ENCODE peak calls at places on chromosome 22, in four cellular contexts. F is NT2/D1, H is prostate gland, G is psoas muscle. D is an unnamed sample. For H3K4me1, the result is how much of the 10 kb centered on the place peaks cover.

GRCh38 chr22:40534379-40535188 is 101.9 kb downstream of the MRTFA start:
- DNase-seq in F (no peak), H (no peak), G (no peak), D (peak)

GRCh38 chr22:23233746-23234408 is 53.6 kb downstream of the BCR start:
- DNase-seq in G (peak), F (no peak), H (no peak), D (no peak)

GRCh38 chr22:31350410-31350863 is 4.3 kb upstream of the PATZ1 start:
- DNase-seq in F (no peak), G (no peak), H (no peak), D (peak)

GRCh38 chr22:22820076-22820475 is 67.5 kb upstream of the IGLL5 start:
- DNase-seq in H (no peak), G (no peak), F (no peak), D (no peak)

GRCh38 chr22:41256254-41256897 is 15.6 kb upstream of the CHADL start:
- DNase-seq in H (no peak), G (no peak), F (no peak), D (no peak)

GRCh38 chr22:25027959-25028840 is 75.7 kb downstream of the KIAA1671 start:
- DNase-seq in G (peak), H (no peak), F (no peak), D (peak)

GRCh38 chr22:33873186-33873585 is 47.1 kb downstream of the LARGE1 start:
- DNase-seq in G (peak), H (no peak), F (no peak), D (no peak)

GRCh38 chr22:41181349-41182241 is 23.5 kb upstream of the L3MBTL2 start:
- DNase-seq in G (peak), H (no peak), F (no peak), D (no peak)

GRCh38 chr22:24518228-24518627 is 23.1 kb downstream of the UPB1 start:
- DNase-seq in H (no peak), G (no peak), F (no peak), D (no peak)

GRCh38 chr22:49966716-49967332 is 6.3 kb downstream of the PIM3 start:
- DNase-seq in F (no peak), G (peak), H (no peak), D (peak)

GRCh38 chr22:27196483-27196882 is 539.1 kb downstream of the MIAT start:
- DNase-seq in H (no peak), G (no peak), F (no peak), D (no peak)

GRCh38 chr22:30718491-30718890 is 23.8 kb downstream of the OSBP2 start:
- DNase-seq in F (no peak), G (no peak), H (no peak), D (no peak)

GRCh38 chr22:27534720-27535125 is 266.8 kb downstream of the MN1 start:
- DNase-seq in H (no peak), G (no peak), F (no peak), D (peak)

GRCh38 chr22:30870451-30871345 is 97.9 kb downstream of the MORC2 start:
- DNase-seq in H (no peak), F (no peak), G (peak), D (no peak)

GRCh38 chr22:31490496-31490925 is 869 bp upstream of the EIF4ENIF1 start:
- DNase-seq in F (no peak), H (peak), G (peak), D (peak)

GRCh38 chr22:49271831-49272230 is 555.8 kb downstream of the BRD1 start:
- DNase-seq in G (no peak), F (no peak), H (no peak), D (no peak)

GRCh38 chr22:35325209-35325608 is 25.5 kb downstream of the TOM1 start:
- DNase-seq in H (no peak), F (no peak), G (no peak), D (no peak)

GRCh38 chr22:42365337-42365865 is 66.8 kb downstream of the NFAM1 start:
- DNase-seq in G (no peak), F (peak), H (no peak), D (peak)

GRCh38 chr22:44188316-44188715 is 7.6 kb downstream of the PARVG start:
- DNase-seq in H (no peak), F (no peak), G (no peak), D (no peak)

GRCh38 chr22:27409299-27409698 is 392.3 kb downstream of the MN1 start:
- DNase-seq in G (no peak), H (no peak), F (no peak), D (no peak)

GRCh38 chr22:43118953-43119458 is 8.5 kb downstream of the BIK start:
- DNase-seq in H (no peak), G (no peak), F (no peak), D (peak)

GRCh38 chr22:19721486-19722172 is 1.7 kb upstream of the GP1BB start:
- DNase-seq in G (no peak), F (no peak), H (no peak), D (no peak)

GRCh38 chr22:19722175-19722914 is 994 bp upstream of the GP1BB start:
- DNase-seq in F (no peak), H (no peak), G (no peak), D (no peak)

GRCh38 chr22:19723990-19724827 is 870 bp downstream of the GP1BB start:
- DNase-seq in H (no peak), F (peak), G (no peak), D (peak)

GRCh38 chr22:19723165-19723989 is at the start of gene GP1BB:
- DNase-seq in F (no peak), G (no peak), H (no peak), D (peak)

DNA sequence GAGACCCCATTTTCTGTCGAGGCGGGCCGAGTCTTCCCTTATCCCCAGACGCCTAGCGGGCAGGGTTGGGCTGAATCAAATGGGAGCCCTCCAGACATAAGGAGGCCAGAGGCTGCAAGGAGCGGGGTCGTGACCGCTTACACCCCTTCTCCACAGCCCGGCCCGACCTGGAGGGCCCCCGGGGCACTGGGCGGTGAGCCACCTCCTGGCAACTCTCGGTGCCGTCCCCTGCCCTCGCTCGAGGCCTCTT is 499 bp upstream of the GP1BB start:
- DNase-seq in G (no peak), F (no peak), H (no peak), D (no peak)
- H3K4me3 ChIP-seq in G (no peak), F (no peak), H (no peak), D (no peak)

GRCh38 chr22:29022101-29022817 is 39.4 kb downstream of the C22orf31 start:
- DNase-seq in H (no peak), F (no peak), G (no peak), D (no peak)
- H3K4me1 ChIP-seq in H (under half), F (under half), G (under half), D (under half)

DNA sequence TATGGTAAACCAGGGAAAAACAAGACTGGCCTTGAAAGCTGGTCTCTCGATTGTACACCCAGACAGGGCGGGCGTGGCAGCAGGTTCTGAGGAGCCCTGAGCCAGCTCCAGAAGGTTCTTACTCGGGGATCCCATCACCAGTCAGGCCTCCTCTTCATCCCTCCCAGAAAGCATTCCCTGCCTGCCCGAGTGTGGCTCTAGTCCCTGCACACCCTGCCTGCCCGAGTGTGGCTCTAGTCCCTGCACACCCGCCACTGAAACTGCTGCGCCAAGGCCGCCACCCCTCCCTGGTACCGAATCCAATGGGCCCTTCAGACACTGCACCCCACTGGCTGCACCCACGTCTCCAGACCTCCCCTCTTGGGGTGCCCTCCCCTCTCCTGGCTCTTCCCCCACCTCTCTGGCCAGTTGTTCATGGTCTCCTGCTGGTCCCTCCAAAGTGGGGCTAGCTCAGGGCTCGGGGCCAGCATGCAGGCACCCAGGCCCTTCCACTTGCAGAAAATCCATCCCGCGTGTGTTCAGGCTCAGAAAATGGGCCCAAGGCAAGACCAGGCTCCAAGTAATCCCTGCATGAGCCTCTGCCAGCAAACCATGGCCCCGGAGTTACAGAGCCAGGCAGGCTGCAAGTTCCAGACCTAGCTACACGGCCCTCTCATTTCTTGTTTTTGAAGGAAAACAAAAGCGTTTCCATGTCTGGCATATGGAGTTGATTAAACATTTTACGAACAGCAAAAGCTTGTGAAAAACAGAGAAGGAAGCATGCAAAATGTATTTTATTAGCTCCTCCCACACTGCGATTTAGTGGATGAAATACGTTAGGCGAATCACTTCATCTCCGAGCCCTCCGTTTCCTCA is 29.9 kb downstream of the KIAA0930 start:
- DNase-seq in G (peak), H (no peak), F (no peak), D (no peak)
- H3K4me3 ChIP-seq in G (peak), H (no peak), F (no peak), D (no peak)

GRCh38 chr22:48179571-48180546 is 1417.4 kb downstream of the TBC1D22A start:
- DNase-seq in G (no peak), F (no peak), H (no peak), D (no peak)

GRCh38 chr22:48175721-48176120 is 1413.3 kb downstream of the TBC1D22A start:
- DNase-seq in G (no peak), F (no peak), H (no peak), D (no peak)

GRCh38 chr22:48180631-48181030 is 1418.2 kb downstream of the TBC1D22A start:
- DNase-seq in G (no peak), H (no peak), F (no peak), D (no peak)

GRCh38 chr22:48178536-48178935 is 1416.1 kb downstream of the TBC1D22A start:
- DNase-seq in G (no peak), H (no peak), F (no peak), D (no peak)

DNA sequence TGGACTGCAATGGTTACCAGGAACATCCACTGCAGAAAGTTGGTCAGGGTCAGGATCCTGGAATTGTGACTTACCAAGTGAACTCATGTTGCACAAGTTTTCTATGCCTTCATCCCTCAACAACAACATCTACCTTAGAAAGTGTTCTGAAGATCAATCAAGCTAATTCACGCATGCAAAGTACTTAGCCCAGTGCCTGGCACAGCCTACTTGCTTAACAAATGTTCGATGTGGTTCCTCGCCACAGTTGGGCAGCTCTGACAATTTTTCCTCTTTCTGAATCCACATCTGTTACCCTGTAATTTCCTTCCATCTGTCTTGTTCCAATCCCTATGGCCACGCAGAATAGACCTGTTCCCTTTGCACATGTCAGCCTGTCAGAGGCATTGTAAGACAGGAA is 1415.1 kb downstream of the TBC1D22A start:
- DNase-seq in H (no peak), G (no peak), F (no peak), D (no peak)
- H3K4me1 ChIP-seq in H (under half), G (under half), F (under half), D (under half)

GRCh38 chr22:37801946-37802309 is 5.8 kb upstream of the GCAT start:
- DNase-seq in G (no peak), H (no peak), F (no peak), D (no peak)

GRCh38 chr22:37803636-37804371 is 3.9 kb upstream of the GCAT start:
- DNase-seq in F (no peak), H (no peak), G (no peak), D (no peak)

GRCh38 chr22:37804502-37804885 is 3.2 kb upstream of the GCAT start:
- DNase-seq in H (no peak), F (no peak), G (no peak), D (no peak)

GRCh38 chr22:37802310-37803194 is 5.2 kb upstream of the GCAT start:
- DNase-seq in F (no peak), H (no peak), G (peak), D (peak)

DNA sequence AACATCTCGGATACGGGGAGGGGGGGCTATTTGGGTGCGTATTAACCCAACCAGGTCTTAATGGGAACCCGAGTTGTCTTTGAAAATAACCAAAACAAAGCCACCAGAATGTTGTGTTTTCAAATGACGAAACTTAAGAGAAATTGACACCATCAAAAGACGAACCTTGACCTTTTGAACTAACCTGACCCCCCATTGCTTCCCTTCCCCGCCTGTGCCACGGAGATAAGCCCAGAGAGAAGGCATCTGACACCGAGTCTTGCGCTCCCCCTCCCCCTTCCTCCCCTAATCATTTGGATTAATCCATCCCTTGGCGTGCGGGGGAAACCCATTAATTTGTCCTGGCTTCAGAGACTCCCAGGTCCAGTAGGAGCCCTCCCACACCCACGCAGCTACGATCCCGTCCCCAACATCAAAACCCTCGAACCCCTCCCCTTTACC is 4.5 kb upstream of the GCAT start:
- DNase-seq in H (no peak), F (no peak), G (no peak), D (no peak)
- H3K4me3 ChIP-seq in H (no peak), F (peak), G (peak), D (peak)

GRCh38 chr22:20948450-20948849 is 18.6 kb upstream of the AIFM3 start:
- DNase-seq in G (no peak), F (no peak), H (no peak), D (no peak)

GRCh38 chr22:20945578-20945934 is 21.5 kb upstream of the AIFM3 start:
- DNase-seq in F (no peak), G (no peak), H (no peak), D (no peak)

GRCh38 chr22:20946991-20947390 is 20.1 kb upstream of the AIFM3 start:
- DNase-seq in F (no peak), G (no peak), H (no peak), D (no peak)

GRCh38 chr22:20944042-20944441 is 23.0 kb upstream of the AIFM3 start:
- DNase-seq in H (no peak), F (no peak), G (no peak), D (no peak)

DNA sequence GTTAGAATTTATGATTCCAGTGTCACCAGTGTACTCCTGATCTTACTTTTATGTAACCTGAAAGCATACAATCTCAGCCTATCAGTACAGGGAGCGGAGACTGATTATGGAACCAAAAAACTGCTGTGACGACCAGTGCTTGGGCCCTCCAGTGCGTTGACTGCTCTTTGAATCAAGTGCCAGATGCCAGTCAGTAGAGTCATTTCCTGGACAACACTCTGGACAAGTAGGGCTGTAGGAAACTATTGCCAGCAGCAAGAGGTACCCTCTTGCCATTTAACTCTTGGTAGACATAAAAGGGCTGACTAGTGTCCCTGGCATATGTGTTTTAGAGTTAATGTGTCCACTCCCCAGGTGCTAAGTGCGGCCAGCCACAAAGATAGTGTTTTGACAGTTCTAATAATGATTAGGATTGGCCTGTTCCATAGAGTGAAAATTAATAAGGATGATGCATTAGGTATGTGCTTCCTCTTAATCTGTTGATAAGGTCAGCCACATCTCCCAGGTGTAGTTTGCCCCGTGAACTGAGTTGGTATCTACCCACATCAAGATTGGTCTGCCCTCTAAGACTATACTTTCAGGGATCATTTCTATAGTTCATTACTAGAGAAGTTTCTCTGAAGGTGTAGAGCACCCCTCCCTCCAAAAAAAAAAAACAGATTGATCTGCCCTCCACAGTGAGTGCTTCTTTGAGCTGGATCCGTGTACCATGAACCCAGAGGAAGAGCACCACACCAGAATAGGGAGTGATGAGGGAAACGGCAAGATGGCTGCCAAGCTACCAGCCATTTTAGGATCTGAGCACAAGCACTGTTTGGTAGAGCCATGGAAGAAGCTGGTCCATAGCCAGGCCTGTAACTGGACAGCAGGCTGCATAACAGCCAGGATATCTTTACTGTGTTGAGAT is 20.7 kb upstream of the AIFM3 start:
- DNase-seq in F (no peak), H (no peak), G (no peak), D (no peak)
- H3K4me1 ChIP-seq in F (under half), H (under half), G (under half), D (under half)

DNA sequence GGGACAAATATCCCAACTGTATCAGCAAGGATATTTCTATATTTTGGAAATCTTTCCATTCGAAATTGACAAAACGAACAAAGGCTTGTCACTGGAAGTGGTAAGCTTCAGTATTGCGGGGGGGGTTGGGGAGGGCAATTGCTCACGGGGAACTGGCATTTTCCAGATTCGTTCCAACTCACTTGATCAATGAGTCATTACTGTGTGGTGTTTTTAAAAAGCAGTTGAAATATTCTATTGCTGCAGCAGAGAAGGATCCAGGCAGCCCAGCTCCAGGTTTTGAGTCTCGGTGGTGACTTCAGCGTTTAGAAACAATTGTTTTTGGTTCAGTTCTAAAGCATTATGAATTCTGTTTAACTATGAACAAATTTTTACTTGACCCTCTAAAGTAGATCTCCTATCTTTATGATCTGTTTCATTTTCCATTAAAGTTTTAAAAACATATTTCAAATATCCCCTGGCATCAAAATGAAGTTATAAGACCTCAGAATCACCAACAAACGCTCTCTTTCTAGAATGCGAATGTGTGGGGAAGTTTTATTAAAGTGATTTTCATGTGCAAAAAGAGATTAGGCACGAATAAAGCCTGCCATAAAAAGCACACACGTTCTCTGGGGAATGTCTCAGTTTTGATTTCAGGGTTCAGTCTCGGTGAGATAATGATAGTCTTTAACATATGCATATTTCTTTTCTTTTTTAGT is 33.7 kb upstream of the FBLN1 start:
- DNase-seq in H (no peak), F (no peak), G (no peak), D (no peak)
- H3K4me3 ChIP-seq in H (no peak), F (no peak), G (no peak), D (no peak)

D was measured in cardiac muscle cell.